ENCODE peak calls at places on chromosomes 3 and 15, in five cellular contexts. One of them, this sample, is unnamed.

GRCh38 chr15:23372284-23372683 is 17.7 kb downstream of the GOLGA8S start:
- DNase-seq in A673: peak
- DNase-seq in NCI-H2081 treated with DMSO at 0.1 percent for 48 hours: no peak
- DNase-seq in NCI-H510A treated with DMSO at 0.1 percent for 48 hours: no peak
- DNase-seq in activated gamma-delta T cell treated with Interleukin-2 at 50 U/mL for 16 hours: no peak
- DNase-seq in this sample: no peak

GRCh38 chr3:78951546-78951945 is 816.3 kb downstream of the ROBO1 start:
- DNase-seq in A673: no peak
- DNase-seq in NCI-H2081 treated with DMSO at 0.1 percent for 48 hours: no peak
- DNase-seq in NCI-H510A treated with DMSO at 0.1 percent for 48 hours: peak
- DNase-seq in activated gamma-delta T cell treated with Interleukin-2 at 50 U/mL for 16 hours: no peak
- DNase-seq in this sample: no peak

GRCh38 chr15:70252936-70253280 is 155.2 kb upstream of the TLE3 start:
- DNase-seq in A673: no peak
- DNase-seq in NCI-H2081 treated with DMSO at 0.1 percent for 48 hours: no peak
- DNase-seq in NCI-H510A treated with DMSO at 0.1 percent for 48 hours: no peak
- DNase-seq in activated gamma-delta T cell treated with Interleukin-2 at 50 U/mL for 16 hours: no peak
- DNase-seq in this sample: no peak

GRCh38 chr3:45957606-45958005 is 14.3 kb downstream of the CXCR6 start:
- DNase-seq in A673: no peak
- DNase-seq in NCI-H2081 treated with DMSO at 0.1 percent for 48 hours: no peak
- DNase-seq in NCI-H510A treated with DMSO at 0.1 percent for 48 hours: no peak
- DNase-seq in activated gamma-delta T cell treated with Interleukin-2 at 50 U/mL for 16 hours: no peak
- DNase-seq in this sample: no peak

GRCh38 chr3:41370307-41370706 is 171.0 kb downstream of the CTNNB1 start:
- DNase-seq in A673: no peak
- DNase-seq in NCI-H2081 treated with DMSO at 0.1 percent for 48 hours: no peak
- DNase-seq in NCI-H510A treated with DMSO at 0.1 percent for 48 hours: no peak
- DNase-seq in activated gamma-delta T cell treated with Interleukin-2 at 50 U/mL for 16 hours: no peak
- DNase-seq in this sample: no peak

GRCh38 chr3:80297720-80298119 is 529.9 kb upstream of the ROBO1 start:
- DNase-seq in A673: no peak
- DNase-seq in NCI-H2081 treated with DMSO at 0.1 percent for 48 hours: no peak
- DNase-seq in NCI-H510A treated with DMSO at 0.1 percent for 48 hours: no peak
- DNase-seq in activated gamma-delta T cell treated with Interleukin-2 at 50 U/mL for 16 hours: no peak
- DNase-seq in this sample: no peak

GRCh38 chr3:4139462-4140140 is 163.6 kb upstream of the SETMAR start:
- DNase-seq in A673: no peak
- DNase-seq in NCI-H2081 treated with DMSO at 0.1 percent for 48 hours: no peak
- DNase-seq in NCI-H510A treated with DMSO at 0.1 percent for 48 hours: no peak
- DNase-seq in activated gamma-delta T cell treated with Interleukin-2 at 50 U/mL for 16 hours: no peak
- DNase-seq in this sample: no peak

GRCh38 chr3:152474585-152474984 is 205.9 kb downstream of the MBNL1 start:
- DNase-seq in A673: peak
- DNase-seq in NCI-H2081 treated with DMSO at 0.1 percent for 48 hours: no peak
- DNase-seq in NCI-H510A treated with DMSO at 0.1 percent for 48 hours: no peak
- DNase-seq in activated gamma-delta T cell treated with Interleukin-2 at 50 U/mL for 16 hours: no peak
- DNase-seq in this sample: no peak

GRCh38 chr3:79604681-79605080 is 163.1 kb downstream of the ROBO1 start:
- DNase-seq in A673: no peak
- DNase-seq in NCI-H2081 treated with DMSO at 0.1 percent for 48 hours: no peak
- DNase-seq in NCI-H510A treated with DMSO at 0.1 percent for 48 hours: no peak
- DNase-seq in activated gamma-delta T cell treated with Interleukin-2 at 50 U/mL for 16 hours: no peak
- DNase-seq in this sample: no peak

GRCh38 chr3:123332124-123332641 is 116.7 kb downstream of the ADCY5 start:
- DNase-seq in A673: no peak
- DNase-seq in NCI-H2081 treated with DMSO at 0.1 percent for 48 hours: no peak
- DNase-seq in NCI-H510A treated with DMSO at 0.1 percent for 48 hours: no peak
- DNase-seq in activated gamma-delta T cell treated with Interleukin-2 at 50 U/mL for 16 hours: no peak
- DNase-seq in this sample: no peak

GRCh38 chr3:175208316-175208715 is 349.2 kb downstream of the NAALADL2 start:
- DNase-seq in A673: no peak
- DNase-seq in NCI-H2081 treated with DMSO at 0.1 percent for 48 hours: no peak
- DNase-seq in NCI-H510A treated with DMSO at 0.1 percent for 48 hours: peak
- DNase-seq in activated gamma-delta T cell treated with Interleukin-2 at 50 U/mL for 16 hours: no peak
- DNase-seq in this sample: no peak

GRCh38 chr3:142651711-142652110 is 55.5 kb downstream of the PLS1 start:
- DNase-seq in A673: peak
- DNase-seq in NCI-H2081 treated with DMSO at 0.1 percent for 48 hours: no peak
- DNase-seq in NCI-H510A treated with DMSO at 0.1 percent for 48 hours: no peak
- DNase-seq in activated gamma-delta T cell treated with Interleukin-2 at 50 U/mL for 16 hours: no peak
- DNase-seq in this sample: no peak

GRCh38 chr15:85748729-85749128 is 46.0 kb downstream of the KLHL25 start:
- DNase-seq in A673: no peak
- DNase-seq in NCI-H2081 treated with DMSO at 0.1 percent for 48 hours: no peak
- DNase-seq in NCI-H510A treated with DMSO at 0.1 percent for 48 hours: no peak
- DNase-seq in activated gamma-delta T cell treated with Interleukin-2 at 50 U/mL for 16 hours: no peak
- DNase-seq in this sample: no peak

GRCh38 chr3:172625404-172625803 is 85.5 kb downstream of the NCEH1 start:
- DNase-seq in A673: no peak
- DNase-seq in NCI-H2081 treated with DMSO at 0.1 percent for 48 hours: no peak
- DNase-seq in NCI-H510A treated with DMSO at 0.1 percent for 48 hours: no peak
- DNase-seq in activated gamma-delta T cell treated with Interleukin-2 at 50 U/mL for 16 hours: no peak
- DNase-seq in this sample: no peak

GRCh38 chr3:187922704-187923393 is 177.6 kb upstream of the BCL6 start:
- DNase-seq in A673: no peak
- DNase-seq in NCI-H2081 treated with DMSO at 0.1 percent for 48 hours: no peak
- DNase-seq in NCI-H510A treated with DMSO at 0.1 percent for 48 hours: no peak
- DNase-seq in activated gamma-delta T cell treated with Interleukin-2 at 50 U/mL for 16 hours: no peak
- DNase-seq in this sample: no peak

GRCh38 chr3:44966795-44967278 is 9.1 kb downstream of the ZDHHC3 start:
- DNase-seq in A673: no peak
- DNase-seq in NCI-H2081 treated with DMSO at 0.1 percent for 48 hours: no peak
- DNase-seq in NCI-H510A treated with DMSO at 0.1 percent for 48 hours: no peak
- DNase-seq in activated gamma-delta T cell treated with Interleukin-2 at 50 U/mL for 16 hours: no peak
- DNase-seq in this sample: no peak

GRCh38 chr15:36371509-36371908 is 207.9 kb upstream of the CDIN1 start:
- DNase-seq in A673: no peak
- DNase-seq in NCI-H2081 treated with DMSO at 0.1 percent for 48 hours: no peak
- DNase-seq in NCI-H510A treated with DMSO at 0.1 percent for 48 hours: no peak
- DNase-seq in activated gamma-delta T cell treated with Interleukin-2 at 50 U/mL for 16 hours: no peak
- DNase-seq in this sample: no peak

GRCh38 chr15:27627623-27628022 is 471.5 kb downstream of the OCA2 start:
- DNase-seq in A673: no peak
- DNase-seq in NCI-H2081 treated with DMSO at 0.1 percent for 48 hours: no peak
- DNase-seq in NCI-H510A treated with DMSO at 0.1 percent for 48 hours: no peak
- DNase-seq in activated gamma-delta T cell treated with Interleukin-2 at 50 U/mL for 16 hours: no peak
- DNase-seq in this sample: no peak

GRCh38 chr15:67745059-67745993 is 80.0 kb upstream of the SKOR1 start:
- DNase-seq in A673: no peak
- DNase-seq in NCI-H2081 treated with DMSO at 0.1 percent for 48 hours: no peak
- DNase-seq in NCI-H510A treated with DMSO at 0.1 percent for 48 hours: no peak
- DNase-seq in activated gamma-delta T cell treated with Interleukin-2 at 50 U/mL for 16 hours: no peak
- DNase-seq in this sample: no peak

GRCh38 chr3:176663819-176664218 is 533.5 kb downstream of the TBL1XR1 start:
- DNase-seq in A673: peak
- DNase-seq in NCI-H2081 treated with DMSO at 0.1 percent for 48 hours: peak
- DNase-seq in NCI-H510A treated with DMSO at 0.1 percent for 48 hours: peak
- DNase-seq in activated gamma-delta T cell treated with Interleukin-2 at 50 U/mL for 16 hours: no peak
- DNase-seq in this sample: peak

GRCh38 chr3:53661480-53661879 is 167.1 kb downstream of the CACNA1D start:
- DNase-seq in A673: no peak
- DNase-seq in NCI-H2081 treated with DMSO at 0.1 percent for 48 hours: no peak
- DNase-seq in NCI-H510A treated with DMSO at 0.1 percent for 48 hours: no peak
- DNase-seq in activated gamma-delta T cell treated with Interleukin-2 at 50 U/mL for 16 hours: no peak
- DNase-seq in this sample: no peak

GRCh38 chr3:58708116-58708791 is 41.7 kb upstream of the FAM3D start:
- DNase-seq in A673: no peak
- DNase-seq in NCI-H2081 treated with DMSO at 0.1 percent for 48 hours: no peak
- DNase-seq in NCI-H510A treated with DMSO at 0.1 percent for 48 hours: no peak
- DNase-seq in activated gamma-delta T cell treated with Interleukin-2 at 50 U/mL for 16 hours: no peak
- DNase-seq in this sample: no peak

GRCh38 chr15:51186846-51187340 is 92.2 kb upstream of the TNFAIP8L3 start:
- DNase-seq in A673: no peak
- DNase-seq in NCI-H2081 treated with DMSO at 0.1 percent for 48 hours: no peak
- DNase-seq in NCI-H510A treated with DMSO at 0.1 percent for 48 hours: no peak
- DNase-seq in activated gamma-delta T cell treated with Interleukin-2 at 50 U/mL for 16 hours: no peak
- DNase-seq in this sample: no peak

GRCh38 chr3:129619726-129620162 is 13.3 kb upstream of the PLXND1 start:
- DNase-seq in A673: no peak
- DNase-seq in NCI-H2081 treated with DMSO at 0.1 percent for 48 hours: no peak
- DNase-seq in NCI-H510A treated with DMSO at 0.1 percent for 48 hours: no peak
- DNase-seq in activated gamma-delta T cell treated with Interleukin-2 at 50 U/mL for 16 hours: no peak
- DNase-seq in this sample: no peak

GRCh38 chr15:35648941-35649340 is 103.0 kb upstream of the DPH6 start:
- DNase-seq in A673: no peak
- DNase-seq in NCI-H2081 treated with DMSO at 0.1 percent for 48 hours: no peak
- DNase-seq in NCI-H510A treated with DMSO at 0.1 percent for 48 hours: no peak
- DNase-seq in activated gamma-delta T cell treated with Interleukin-2 at 50 U/mL for 16 hours: no peak
- DNase-seq in this sample: no peak

GRCh38 chr15:29736745-29737023 is 85.6 kb downstream of the TJP1 start:
- DNase-seq in A673: no peak
- DNase-seq in NCI-H2081 treated with DMSO at 0.1 percent for 48 hours: no peak
- DNase-seq in NCI-H510A treated with DMSO at 0.1 percent for 48 hours: no peak
- DNase-seq in activated gamma-delta T cell treated with Interleukin-2 at 50 U/mL for 16 hours: no peak
- DNase-seq in this sample: no peak

GRCh38 chr15:67915374-67916050 is 75.7 kb upstream of the RNU6-1 start:
- DNase-seq in A673: no peak
- DNase-seq in NCI-H2081 treated with DMSO at 0.1 percent for 48 hours: peak
- DNase-seq in NCI-H510A treated with DMSO at 0.1 percent for 48 hours: peak
- DNase-seq in activated gamma-delta T cell treated with Interleukin-2 at 50 U/mL for 16 hours: no peak
- DNase-seq in this sample: no peak